ENCODE peak calls at places on chromosomes 4 and X, in seven cellular contexts. S is spleen, O is transverse colon, E is ovary, N is left ventricle myocardium inferior, B is prostate gland, Q is H9. H is an unnamed sample.
A peak's percentile ranks its signal among the peaks of the same experiment; 100 is the strongest.

GRCh38 chr4:61572160-61572559 is 372.0 kb downstream of the ADGRL3 start:
- DNase-seq in Q (no peak), E (no peak), O (no peak), B (no peak), S (no peak), N (no peak), H (no peak)

GRCh38 chr4:151866266-151866918 is 105.6 kb upstream of the GATB start:
- DNase-seq in S (no peak), E (no peak), B (no peak), N (no peak), Q (no peak), O (no peak), H (no peak)

GRCh38 chrX:96481831-96482230 is 202.8 kb upstream of the DIAPH2 start:
- DNase-seq in Q (no peak), N (no peak), E (no peak), S (no peak), B (no peak), O (no peak), H (no peak)

GRCh38 chr4:135065366-135065765 is 863.8 kb upstream of the PABPC4L start:
- DNase-seq in O (no peak), E (no peak), N (no peak), S (no peak), B (no peak), Q (no peak), H (no peak)

GRCh38 chr4:10173039-10173753 is 56.6 kb upstream of the WDR1 start:
- DNase-seq in Q (peak; percentile 41), E (no peak), N (no peak), S (no peak), O (peak; percentile 25), B (peak; percentile 52), H (peak; percentile 54)

GRCh38 chr4:147709999-147710398 is 21.9 kb upstream of the ARHGAP10 start:
- DNase-seq in Q (no peak), B (no peak), O (no peak), N (no peak), E (no peak), S (no peak), H (no peak)

GRCh38 chr4:19819737-19820136 is 432.0 kb upstream of the SLIT2 start:
- DNase-seq in Q (no peak), N (no peak), S (no peak), B (no peak), E (no peak), O (no peak), H (no peak)

GRCh38 chrX:38232287-38232686 is 11.6 kb upstream of the SRPX start:
- DNase-seq in E (no peak), Q (no peak), B (no peak), N (no peak), O (no peak), S (no peak), H (no peak)

GRCh38 chrX:153925387-153925738 is 701 bp downstream of the ARHGAP4 start:
- DNase-seq in B (no peak), S (no peak), E (no peak), Q (no peak), O (no peak), N (no peak), H (no peak)

GRCh38 chr4:90852232-90852631 is 725.0 kb downstream of the CCSER1 start:
- DNase-seq in Q (no peak), B (no peak), E (no peak), N (no peak), O (no peak), S (no peak), H (no peak)

GRCh38 chrX:84501798-84502628 is at the start of gene HDX:
- DNase-seq in O (peak; percentile 87), N (peak; percentile 84), E (peak; percentile 86), Q (peak; percentile 70), S (peak; percentile 87), B (peak; percentile 75), H (peak; percentile 86)

GRCh38 chrX:74080165-74080564 is 223.8 kb upstream of the ZCCHC13 start:
- DNase-seq in S (no peak), Q (no peak), N (no peak), B (no peak), E (no peak), O (no peak), H (no peak)

GRCh38 chr4:153904011-153904410 is 115.1 kb upstream of the SFRP2 start:
- DNase-seq in N (no peak), S (no peak), B (no peak), O (no peak), Q (no peak), E (no peak), H (no peak)

GRCh38 chrX:19563327-19563726 is 48.0 kb upstream of the MAP3K15 start:
- DNase-seq in E (no peak), S (no peak), Q (no peak), B (no peak), O (no peak), N (no peak), H (no peak)

GRCh38 chr4:138938371-138938699 is 77.2 kb upstream of the NOCT start:
- DNase-seq in B (no peak), Q (no peak), S (no peak), N (no peak), O (no peak), E (no peak), H (no peak)

GRCh38 chr4:81854406-81854805 is 382.7 kb upstream of the RASGEF1B start:
- DNase-seq in B (no peak), N (no peak), S (no peak), O (no peak), Q (no peak), E (no peak), H (no peak)

GRCh38 chr4:77776182-77777134 is 42.7 kb downstream of the CNOT6L start:
- DNase-seq in B (no peak), Q (no peak), O (peak; percentile 31), N (no peak), S (no peak), E (no peak), H (no peak)

GRCh38 chr4:84966382-84967291 is at the start of gene WDFY3:
- DNase-seq in B (peak; percentile 86), N (peak; percentile 79), S (peak; percentile 91), Q (peak; percentile 90), O (peak; percentile 81), E (peak; percentile 81), H (peak; percentile 81)

GRCh38 chrX:110853610-110854009 is 58.0 kb upstream of the CHRDL1 start:
- DNase-seq in S (no peak), B (peak; percentile 20), O (no peak), Q (peak; percentile 52), N (no peak), E (no peak), H (no peak)

GRCh38 chr4:79650794-79651431 is 242.9 kb upstream of the GK2 start:
- DNase-seq in E (no peak), B (no peak), O (no peak), Q (no peak), N (no peak), S (no peak), H (no peak)

DNA sequence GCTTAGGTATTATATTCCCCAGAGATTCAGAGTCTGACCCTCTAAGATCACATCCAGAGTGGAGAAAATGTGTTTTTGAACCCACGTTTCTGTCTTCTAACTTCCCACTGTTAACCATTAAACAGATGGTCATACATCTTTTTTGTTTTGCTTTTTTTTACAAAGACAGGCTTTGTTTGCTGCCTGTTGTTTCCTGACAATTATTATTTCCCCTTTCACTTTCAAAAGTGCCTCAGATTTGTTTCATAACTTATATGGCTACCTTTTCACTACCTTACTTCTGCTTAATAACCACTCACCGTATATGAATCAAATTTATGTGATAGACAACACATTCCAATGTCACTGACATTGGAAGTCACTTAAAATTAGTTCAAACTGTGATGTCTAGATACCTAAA is 142.2 kb downstream of the HS3ST1 start:
- DNase-seq in N (no peak), O (no peak), B (no peak), S (no peak), E (no peak), Q (no peak), H (no peak)
- H3K4me1 ChIP-seq in N (no peaks in the 10 kb centered on the region), O (no peaks in the 10 kb centered on the region), B (no peaks in the 10 kb centered on the region), S (peaks cover 11% of the 10 kb centered on the region), E (no peaks in the 10 kb centered on the region), Q (peaks cover 4% of the 10 kb centered on the region), H (no peaks in the 10 kb centered on the region)

GRCh38 chrX:86121916-86122315 is 26.3 kb upstream of the DACH2 start:
- DNase-seq in N (no peak), Q (peak; percentile 33), S (no peak), E (no peak), B (no peak), O (no peak), H (no peak)
- TF ChIP-seq CTCF in N (no peak), Q (peak; percentile 66), S (no peak), E (no peak), B (no peak), O (no peak), H (no peak)

GRCh38 chrX:115561605-115562491 is 874 bp downstream of the PLS3 start:
- DNase-seq in B (peak; percentile 10), O (peak; percentile 21), S (no peak), E (peak; percentile 68), Q (peak; percentile 58), N (peak; percentile 44), H (peak; percentile 60)
- H3K27ac ChIP-seq in B (peak overlapping the region; percentile 78), O (peak overlapping the region; percentile 89), S (peak overlapping the region; percentile 84), E (peak overlapping the region; percentile 81), Q (no peak overlapping the region), N (peak overlapping the region; percentile 93), H (peak overlapping the region; percentile 86)

GRCh38 chr4:101285985-101286384 is 61.3 kb downstream of the PPP3CA start:
- DNase-seq in O (no peak), N (no peak), S (no peak), B (no peak), E (no peak), Q (no peak), H (no peak)
- H3K4me1 ChIP-seq in O (peaks cover 32% of the 10 kb centered on the region), N (peaks cover 86% of the 10 kb centered on the region), S (peaks cover 95% of the 10 kb centered on the region), B (peaks cover 5% of the 10 kb centered on the region), E (peaks cover 16% of the 10 kb centered on the region), Q (peaks cover 19% of the 10 kb centered on the region), H (peaks cover 8% of the 10 kb centered on the region)